ENCODE peak calls at places on chromosomes 16 and 17, in four cellular contexts. B, U, X and H are unnamed samples.

GRCh38 chr16:56350491-56351405 is 74.6 kb downstream of the AMFR start:
- DNase-seq in X (no peak), B (peak; percentile 10), U (no peak), H (peak; percentile 33)

GRCh38 chr17:700504-701094 is 14.0 kb downstream of the VPS53 start:
- DNase-seq in X (no peak), B (no peak), U (no peak), H (no peak)

GRCh38 chr17:1275962-1276736 is 3.3 kb upstream of the TRARG1 start:
- DNase-seq in X (peak; percentile 79), B (peak; percentile 64), U (no peak), H (peak; percentile 79)

GRCh38 chr16:89890886-89891657 is 17.7 kb downstream of the TCF25 start:
- DNase-seq in B (no peak), U (no peak), X (no peak), H (no peak)

GRCh38 chr16:69217433-69217832 is 30.5 kb downstream of the SNTB2 start:
- DNase-seq in X (no peak), B (no peak), U (no peak), H (no peak)

GRCh38 chr17:63275318-63275967 is 170.7 kb downstream of the CYB561 start:
- DNase-seq in U (peak; percentile 90), B (no peak), X (no peak), H (no peak)

GRCh38 chr16:21276090-21276489 is 2.0 kb downstream of the CRYM start:
- DNase-seq in B (no peak), U (no peak), X (no peak), H (no peak)

GRCh38 chr17:64774888-64775600 is 112.9 kb upstream of the SMURF2 start:
- DNase-seq in X (no peak), U (no peak), B (no peak), H (no peak)

GRCh38 chr17:78645421-78646295 is 68.5 kb upstream of the DNAH17 start:
- DNase-seq in U (no peak), B (peak; percentile 54), X (peak; percentile 47), H (peak; percentile 89)

GRCh38 chr17:45384047-45384799 is 48.4 kb downstream of the ARHGAP27 start:
- DNase-seq in U (no peak), B (no peak), X (no peak), H (no peak)

GRCh38 chr17:67834634-67835033 is 9.3 kb downstream of the BPTF start:
- DNase-seq in B (no peak), X (no peak), U (no peak), H (no peak)

GRCh38 chr17:34816806-34817205 is 144.5 kb downstream of the CCT6B start:
- DNase-seq in X (no peak), B (no peak), U (no peak), H (no peak)

GRCh38 chr17:81345211-81346089 is 49.8 kb upstream of the BAHCC1 start:
- DNase-seq in X (peak; percentile 41), U (peak; percentile 27), B (peak; percentile 88), H (peak; percentile 97)

GRCh38 chr16:89244754-89245153 is 27.3 kb downstream of the ZNF778 start:
- DNase-seq in B (no peak), U (no peak), X (no peak), H (no peak)

GRCh38 chr16:69725480-69726312 is 664 bp downstream of the NQO1 start:
- DNase-seq in X (no peak), U (no peak), B (no peak), H (no peak)

GRCh38 chr17:69997332-69997731 is 77.7 kb upstream of the KCNJ16 start:
- DNase-seq in U (no peak), B (no peak), X (no peak), H (no peak)

GRCh38 chr16:74724820-74725549 is 24.3 kb upstream of the MLKL start:
- DNase-seq in U (no peak), B (no peak), X (no peak), H (no peak)

GRCh38 chr17:66351053-66351452 is 48.6 kb downstream of the PRKCA start:
- DNase-seq in U (no peak), X (no peak), B (no peak), H (peak; percentile 71)

GRCh38 chr17:73104450-73104849 is 12.0 kb upstream of the SLC39A11 start:
- DNase-seq in B (no peak), X (no peak), U (no peak), H (no peak)

GRCh38 chr16:75267631-75268264 is 16.3 kb upstream of the BCAR1 start:
- DNase-seq in U (no peak), X (no peak), B (peak; percentile 71), H (peak; percentile 82)

GRCh38 chr17:64418506-64419339 is 28.1 kb upstream of the PECAM1 start:
- DNase-seq in X (no peak), B (no peak), U (peak; percentile 47), H (peak; percentile 41)

GRCh38 chr17:17088104-17088485 is 45.8 kb downstream of the MPRIP start:
- DNase-seq in X (no peak), B (no peak), U (no peak), H (peak; percentile 56)

GRCh38 chr17:3914319-3914685 is 2.0 kb downstream of the P2RX1 start:
- DNase-seq in X (no peak), B (no peak), U (no peak), H (no peak)

GRCh38 chr16:80197790-80198201 is 343.0 kb upstream of the DYNLRB2 start:
- DNase-seq in X (no peak), B (no peak), U (peak; percentile 56), H (no peak)

GRCh38 chr17:57599271-57600045 is 145.6 kb downstream of the CCDC182 start:
- DNase-seq in X (peak; percentile 38), B (no peak), U (no peak), H (no peak)

GRCh38 chr16:25064967-25065366 is 46.6 kb upstream of the LCMT1 start:
- DNase-seq in X (no peak), B (no peak), U (no peak), H (peak; percentile 69)
- TF ChIP-seq CTCF in X (no peak), B (no peak), U (no peak), H (no peak)

GRCh38 chr17:28646039-28646754 is 1.2 kb upstream of the BLTP2 start:
- DNase-seq in X (no peak), U (no peak), B (no peak), H (no peak)
- H3K4me3 ChIP-seq in X (peak overlapping the region; percentile 82), U (no peak overlapping the region), B (no peak overlapping the region), H (peak overlapping the region; percentile 1)

GRCh38 chr17:39863918-39864746 is at the start of gene IKZF3:
- DNase-seq in U (no peak), B (peak; percentile 43), X (peak; percentile 78), H (no peak)
- TF ChIP-seq CTCF in U (no peak), B (no peak), X (peak; percentile 49), H (no peak)

GRCh38 chr17:43423777-43424455 is 25.1 kb downstream of the ARL4D start:
- DNase-seq in X (no peak), B (no peak), U (no peak), H (no peak)
- H3K4me3 ChIP-seq in X (no peak overlapping the region), B (no peak overlapping the region), U (no peak overlapping the region), H (no peak overlapping the region)

GRCh38 chr16:11972128-11972527 is 4.4 kb upstream of the SNX29 start:
- DNase-seq in U (no peak), X (no peak), B (peak; percentile 20), H (no peak)
- TF ChIP-seq CTCF in U (peak; percentile 27), X (no peak), B (peak; percentile 45), H (no peak)

DNA sequence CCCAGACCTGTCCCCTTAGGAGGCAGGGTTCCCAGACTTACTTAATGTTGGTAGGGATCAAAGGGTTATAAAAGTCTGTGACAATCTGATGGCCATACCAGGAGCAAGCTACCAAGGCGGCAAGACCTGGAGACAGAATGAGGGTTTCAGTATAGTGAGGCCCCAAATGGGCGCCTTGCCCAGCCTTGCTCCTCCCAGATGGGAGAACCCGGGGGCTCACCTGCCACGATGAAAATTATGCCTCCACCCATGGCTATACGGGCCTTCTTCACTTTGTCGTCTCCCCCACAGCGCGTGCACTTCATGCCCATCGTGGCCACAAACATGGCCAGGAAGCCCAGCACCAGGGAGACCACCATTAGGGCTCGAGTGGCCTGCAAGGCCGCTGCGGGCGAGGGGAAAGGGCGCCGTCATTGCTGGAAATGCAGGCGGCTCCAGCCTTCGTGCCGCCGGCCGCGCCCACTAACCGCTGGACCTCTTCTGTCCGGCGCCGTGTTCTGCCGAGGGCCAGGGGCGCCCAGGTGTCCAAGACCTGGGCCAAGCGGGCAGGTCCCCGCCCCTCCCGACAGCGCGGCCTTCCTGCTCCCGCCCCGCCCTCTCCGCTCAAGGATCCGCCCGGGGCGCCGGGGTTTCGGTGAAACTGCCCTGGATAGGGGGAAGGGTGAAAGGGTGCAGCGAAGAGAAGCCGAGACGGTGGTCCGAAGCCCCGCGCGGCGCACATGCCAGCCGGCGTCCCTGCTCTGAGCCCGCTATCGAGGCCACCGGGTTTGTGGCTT is 1.5 kb downstream of the CLDN7 start:
- DNase-seq in U (no peak), X (peak; percentile 47), B (peak; percentile 22), H (no peak)
- H3K4me3 ChIP-seq in U (peak overlapping the region; percentile 31), X (peak overlapping the region; percentile 61), B (peak overlapping the region; percentile 46), H (peak overlapping the region; percentile 50)